ENCODE peak calls at places on chromosomes 5 and 9, in four cellular contexts. One of them, this sample, is unnamed.

GRCh38 chr9:35814106-35814840 is 569 bp downstream of the HINT2 start:
- DNase-seq in gastrocnemius medialis: peak; percentile 64
- DNase-seq in GM23248: peak; percentile 86
- DNase-seq in A549: peak; percentile 70
- DNase-seq in this sample: no peak

GRCh38 chr9:91824151-91824550 is 125.9 kb downstream of the ROR2 start:
- DNase-seq in gastrocnemius medialis: no peak
- DNase-seq in GM23248: no peak
- DNase-seq in A549: no peak
- DNase-seq in this sample: no peak

GRCh38 chr5:146877783-146878470 is 630 bp downstream of the PPP2R2B start:
- DNase-seq in gastrocnemius medialis: no peak
- DNase-seq in GM23248: peak; percentile 43
- DNase-seq in A549: no peak
- DNase-seq in this sample: no peak

GRCh38 chr5:145936401-145937131 is at the start of gene SH3RF2:
- DNase-seq in gastrocnemius medialis: peak; percentile 68
- DNase-seq in GM23248: peak; percentile 80
- DNase-seq in A549: peak; percentile 88
- DNase-seq in this sample: no peak

GRCh38 chr9:109143881-109144562 is 23.0 kb downstream of the FRRS1L start:
- DNase-seq in gastrocnemius medialis: no peak
- DNase-seq in GM23248: peak; percentile 50
- DNase-seq in A549: peak; percentile 64
- DNase-seq in this sample: no peak

GRCh38 chr9:23700359-23700758 is 125.7 kb downstream of the ELAVL2 start:
- DNase-seq in gastrocnemius medialis: no peak
- DNase-seq in GM23248: no peak
- DNase-seq in A549: no peak
- DNase-seq in this sample: no peak

GRCh38 chr9:15373881-15374280 is 48.8 kb upstream of the SNAPC3 start:
- DNase-seq in gastrocnemius medialis: no peak
- DNase-seq in GM23248: no peak
- DNase-seq in A549: no peak
- DNase-seq in this sample: no peak

GRCh38 chr5:143594913-143595818 is 191.7 kb upstream of the NR3C1 start:
- DNase-seq in gastrocnemius medialis: no peak
- DNase-seq in GM23248: peak; percentile 48
- DNase-seq in A549: peak; percentile 64
- DNase-seq in this sample: no peak

GRCh38 chr5:113022661-113023060 is 46.1 kb downstream of the DCP2 start:
- DNase-seq in gastrocnemius medialis: no peak
- DNase-seq in GM23248: no peak
- DNase-seq in A549: no peak
- DNase-seq in this sample: no peak

GRCh38 chr9:1009101-1009707 is 32.7 kb downstream of the DMRT3 start:
- DNase-seq in gastrocnemius medialis: peak; percentile 67
- DNase-seq in GM23248: peak; percentile 87
- DNase-seq in A549: peak; percentile 59
- DNase-seq in this sample: peak; percentile 39

GRCh38 chr5:131513780-131514179 is 121.2 kb downstream of the RAPGEF6 start:
- DNase-seq in gastrocnemius medialis: no peak
- DNase-seq in GM23248: no peak
- DNase-seq in A549: no peak
- DNase-seq in this sample: no peak

GRCh38 chr9:75238311-75238976 is 150.1 kb downstream of the OSTF1 start:
- DNase-seq in gastrocnemius medialis: no peak
- DNase-seq in GM23248: peak; percentile 67
- DNase-seq in A549: peak; percentile 36
- DNase-seq in this sample: peak; percentile 42

DNA sequence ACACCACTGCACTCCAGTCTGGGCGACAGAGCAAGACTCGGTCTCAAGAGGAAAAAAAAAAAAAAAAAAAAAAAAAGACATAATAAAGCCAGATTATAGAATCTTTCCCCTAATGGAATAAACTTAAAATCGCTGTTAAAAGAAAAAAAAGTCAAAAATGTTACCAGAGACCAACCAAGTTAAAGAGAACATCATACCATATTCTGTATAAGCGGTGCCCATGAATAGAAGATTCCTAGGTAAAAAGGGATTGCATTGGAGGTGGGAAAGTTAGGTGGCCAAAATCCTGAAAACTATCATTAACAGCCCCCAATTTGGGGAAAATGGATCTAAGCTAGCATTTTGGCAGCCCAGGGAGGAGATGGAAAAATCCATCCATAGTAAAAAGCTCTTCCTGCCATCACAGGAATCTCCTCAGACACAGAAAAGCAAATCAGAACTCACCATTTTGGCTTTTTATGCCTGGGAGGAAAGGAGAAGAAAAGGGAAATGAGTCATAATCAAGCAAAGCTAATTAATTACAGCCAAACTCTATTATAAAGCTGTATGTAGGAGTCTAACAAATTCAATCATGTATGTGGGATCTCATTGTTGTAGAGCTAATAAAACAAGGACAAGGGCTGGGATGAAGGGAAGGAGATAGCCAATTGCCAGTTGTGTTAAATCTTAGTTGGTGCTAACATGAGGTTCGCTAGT is 363.8 kb downstream of the ARL15 start:
- DNase-seq in gastrocnemius medialis: no peak
- DNase-seq in GM23248: no peak
- DNase-seq in A549: no peak
- DNase-seq in this sample: no peak
- H3K4me3 ChIP-seq in gastrocnemius medialis: no peak overlapping the region
- H3K4me3 ChIP-seq in GM23248: no peak overlapping the region
- H3K4me3 ChIP-seq in A549: no peak overlapping the region
- H3K4me3 ChIP-seq in this sample: no peak overlapping the region

GRCh38 chr5:58922392-58923171 is 339.7 kb downstream of the RAB3C start:
- DNase-seq in gastrocnemius medialis: peak; percentile 94
- DNase-seq in GM23248: peak; percentile 75
- DNase-seq in A549: no peak
- DNase-seq in this sample: no peak
- H3K4me3 ChIP-seq in gastrocnemius medialis: peak overlapping the region; percentile 40
- H3K4me3 ChIP-seq in GM23248: peak overlapping the region; percentile 35
- H3K4me3 ChIP-seq in A549: no peak overlapping the region
- H3K4me3 ChIP-seq in this sample: no peak overlapping the region

GRCh38 chr9:87270241-87271234 is 227.1 kb upstream of the DAPK1 start:
- DNase-seq in gastrocnemius medialis: no peak
- DNase-seq in GM23248: peak; percentile 71
- DNase-seq in A549: no peak
- DNase-seq in this sample: no peak
- H3K4me3 ChIP-seq in gastrocnemius medialis: no peak overlapping the region
- H3K4me3 ChIP-seq in GM23248: peak overlapping the region; percentile 1
- H3K4me3 ChIP-seq in A549: no peak overlapping the region
- H3K4me3 ChIP-seq in this sample: peak overlapping the region; percentile 24

DNA sequence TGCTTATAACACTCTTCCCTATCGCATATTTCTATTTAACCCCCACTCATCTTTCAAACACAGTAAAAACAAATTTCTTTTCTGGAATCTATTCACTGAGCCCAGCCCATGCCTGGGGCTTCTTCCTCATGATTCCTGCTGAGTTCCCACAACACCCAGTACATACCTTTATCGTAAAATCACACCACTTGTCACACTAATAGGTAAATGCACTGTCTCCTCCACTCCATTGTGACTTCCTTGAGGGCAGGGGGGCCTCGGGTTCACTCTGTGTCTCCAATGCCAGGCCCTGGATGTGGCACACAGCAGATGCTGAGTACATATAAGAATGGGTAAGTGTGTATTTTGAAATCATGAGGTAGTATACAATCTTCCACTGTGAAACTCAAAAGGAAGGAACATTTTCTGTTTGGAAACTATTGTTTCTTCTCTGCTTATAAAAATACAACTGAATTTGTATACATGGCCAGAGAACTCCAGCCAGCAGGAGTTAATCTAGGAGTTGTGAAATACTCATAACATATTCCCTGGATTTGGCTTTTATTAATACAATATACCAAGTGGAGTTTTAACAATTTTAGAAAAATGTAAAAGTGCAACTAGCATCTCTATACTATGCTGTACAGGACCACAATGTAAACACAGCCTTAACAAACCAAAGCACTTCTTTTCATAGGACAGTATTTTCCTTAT is 7.2 kb downstream of the PLK2 start:
- DNase-seq in gastrocnemius medialis: no peak
- DNase-seq in GM23248: no peak
- DNase-seq in A549: no peak
- DNase-seq in this sample: no peak
- H3K4me3 ChIP-seq in gastrocnemius medialis: no peak overlapping the region
- H3K4me3 ChIP-seq in GM23248: no peak overlapping the region
- H3K4me3 ChIP-seq in A549: peak overlapping the region; percentile 91
- H3K4me3 ChIP-seq in this sample: no peak overlapping the region

GRCh38 chr5:76874088-76874581 is 24.3 kb downstream of the S100Z start:
- DNase-seq in gastrocnemius medialis: no peak
- DNase-seq in GM23248: no peak
- DNase-seq in A549: no peak
- DNase-seq in this sample: no peak
- H3K4me3 ChIP-seq in gastrocnemius medialis: no peak overlapping the region
- H3K4me3 ChIP-seq in GM23248: no peak overlapping the region
- H3K4me3 ChIP-seq in A549: no peak overlapping the region
- H3K4me3 ChIP-seq in this sample: no peak overlapping the region

DNA sequence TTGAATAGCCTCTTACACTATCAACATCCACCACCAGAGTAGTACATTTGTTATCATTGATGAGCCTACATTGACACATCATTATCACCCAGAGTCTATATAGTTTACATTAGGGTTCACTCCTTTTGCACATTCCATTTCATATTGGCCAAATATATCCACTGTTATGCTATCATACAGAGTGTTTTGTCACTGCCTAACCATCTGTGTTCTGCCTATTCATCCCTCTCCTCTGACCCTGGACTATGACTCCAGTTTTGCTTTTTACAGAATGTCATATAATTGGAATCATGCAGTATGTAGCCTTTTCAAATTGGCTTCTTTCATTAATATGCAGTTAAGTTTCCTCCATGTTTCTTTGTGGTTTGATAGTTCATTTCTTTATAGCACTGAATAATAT is 904.7 kb downstream of the TLE1 start:
- DNase-seq in gastrocnemius medialis: no peak
- DNase-seq in GM23248: no peak
- DNase-seq in A549: no peak
- DNase-seq in this sample: no peak
- H3K4me3 ChIP-seq in gastrocnemius medialis: no peak overlapping the region
- H3K4me3 ChIP-seq in GM23248: no peak overlapping the region
- H3K4me3 ChIP-seq in A549: no peak overlapping the region
- H3K4me3 ChIP-seq in this sample: no peak overlapping the region

GRCh38 chr5:56481998-56482698 is 249.0 kb upstream of the ANKRD55 start:
- DNase-seq in gastrocnemius medialis: no peak
- DNase-seq in GM23248: peak; percentile 19
- DNase-seq in A549: no peak
- DNase-seq in this sample: no peak
- H3K4me3 ChIP-seq in gastrocnemius medialis: peak overlapping the region; percentile 68
- H3K4me3 ChIP-seq in GM23248: peak overlapping the region; percentile 79
- H3K4me3 ChIP-seq in A549: peak overlapping the region; percentile 71
- H3K4me3 ChIP-seq in this sample: no peak overlapping the region

GRCh38 chr9:93340091-93340490 is 111.4 kb upstream of the FAM120A start:
- DNase-seq in gastrocnemius medialis: no peak
- DNase-seq in GM23248: no peak
- DNase-seq in A549: no peak
- DNase-seq in this sample: no peak

GRCh38 chr9:93343663-93344062 is 107.8 kb upstream of the FAM120A start:
- DNase-seq in gastrocnemius medialis: no peak
- DNase-seq in GM23248: no peak
- DNase-seq in A549: no peak
- DNase-seq in this sample: no peak

GRCh38 chr9:93346240-93347112 is 105.0 kb upstream of the FAM120A start:
- DNase-seq in gastrocnemius medialis: no peak
- DNase-seq in GM23248: peak; percentile 27
- DNase-seq in A549: no peak
- DNase-seq in this sample: no peak

DNA sequence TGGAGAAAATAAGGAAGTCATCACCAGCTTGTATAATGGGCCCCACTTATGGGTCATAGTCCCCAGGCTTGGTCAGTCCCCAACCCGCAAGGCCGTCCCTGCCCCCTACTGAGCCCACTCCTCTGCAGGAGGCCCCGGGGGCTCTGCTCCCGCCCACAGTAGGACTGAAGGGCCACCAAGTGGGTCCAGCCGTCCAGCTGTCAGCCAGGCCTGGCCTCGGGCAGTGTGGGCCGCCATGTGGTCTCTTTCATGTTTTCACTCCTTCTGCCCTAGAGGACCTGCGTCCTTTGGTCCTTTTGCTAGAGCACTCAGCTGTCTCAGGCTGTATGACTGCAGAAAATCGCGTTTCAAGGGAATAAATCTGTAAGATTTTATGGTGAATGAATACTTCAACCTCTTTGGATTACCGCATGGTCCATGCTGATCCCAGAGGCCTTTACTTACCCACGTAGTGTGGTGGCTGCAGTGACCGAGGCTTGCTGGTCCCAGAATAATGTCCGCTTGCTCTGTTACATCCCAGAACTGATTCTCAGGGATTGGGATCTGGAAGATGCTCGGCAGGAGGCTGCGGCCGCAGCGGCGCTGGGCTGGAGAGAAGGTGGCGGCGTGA is 105.8 kb upstream of the FAM120A start:
- DNase-seq in gastrocnemius medialis: no peak
- DNase-seq in GM23248: no peak
- DNase-seq in A549: no peak
- DNase-seq in this sample: no peak
- H3K4me3 ChIP-seq in gastrocnemius medialis: peak overlapping the region; percentile 70
- H3K4me3 ChIP-seq in GM23248: peak overlapping the region; percentile 34
- H3K4me3 ChIP-seq in A549: no peak overlapping the region
- H3K4me3 ChIP-seq in this sample: no peak overlapping the region

This sample was measured in SK-N-MC.